ENCODE peak calls at places on chromosomes 4 and X, in six cellular contexts. D is lower lobe of right lung, X is stomach, M is heart right ventricle, I is HepG2, S is dorsolateral prefrontal cortex. Q is an unnamed sample.

GRCh38 chrX:47563801-47564315 is 2.9 kb downstream of the ARAF start:
- DNase-seq in I (no peak), D (no peak), M (no peak), X (no peak), S (no peak), Q (no peak)

GRCh38 chrX:11285661-11286060 is 7.6 kb upstream of the AMELX start:
- DNase-seq in X (no peak), I (no peak), M (no peak), D (no peak), S (no peak), Q (no peak)

GRCh38 chrX:136574548-136574947 is 42.5 kb downstream of the VGLL1 start:
- DNase-seq in S (no peak), M (no peak), D (no peak), I (peak), X (no peak), Q (no peak)

GRCh38 chr4:165738571-165738970 is 134.5 kb upstream of the TLL1 start:
- DNase-seq in X (no peak), D (no peak), I (no peak), S (no peak), M (no peak), Q (no peak)

GRCh38 chrX:94178145-94178790 is 504.3 kb downstream of the FAM133A start:
- DNase-seq in M (no peak), S (no peak), X (no peak), I (no peak), D (no peak), Q (no peak)

GRCh38 chr4:13837228-13837627 is 209.7 kb upstream of the BOD1L1 start:
- DNase-seq in M (no peak), S (no peak), D (no peak), I (no peak), X (no peak), Q (no peak)

GRCh38 chr4:7854697-7855370 is 84.8 kb downstream of the AFAP1 start:
- DNase-seq in I (no peak), D (no peak), S (no peak), X (no peak), M (no peak), Q (peak)

GRCh38 chrX:69705818-69706217 is 89.9 kb downstream of the EDA start:
- DNase-seq in M (no peak), S (no peak), X (no peak), D (no peak), I (no peak), Q (no peak)

GRCh38 chr4:35525192-35525978 is 718.9 kb downstream of the ARAP2 start:
- DNase-seq in S (no peak), X (no peak), D (no peak), M (no peak), I (no peak), Q (no peak)

GRCh38 chrX:33032700-33033099 is 178.6 kb downstream of the DMD start:
- DNase-seq in S (no peak), M (no peak), I (no peak), X (no peak), D (no peak), Q (no peak)

GRCh38 chr4:129344058-129344457 is 248.1 kb downstream of the C4orf33 start:
- DNase-seq in I (peak), X (no peak), M (no peak), D (no peak), S (no peak), Q (no peak)

GRCh38 chr4:167233523-167234387 is 539 bp downstream of the SPOCK3 start:
- DNase-seq in X (no peak), I (no peak), S (peak), D (no peak), M (no peak), Q (no peak)

GRCh38 chr4:72216539-72217277 is 184.9 kb downstream of the NPFFR2 start:
- DNase-seq in X (no peak), M (no peak), I (no peak), S (no peak), D (no peak), Q (no peak)

GRCh38 chrX:123159403-123159802 is 24.7 kb upstream of the GRIA3 start:
- DNase-seq in I (no peak), X (no peak), D (no peak), S (no peak), M (no peak), Q (no peak)

GRCh38 chr4:5753766-5754528 is 42.9 kb downstream of the EVC start:
- DNase-seq in I (no peak), X (no peak), S (no peak), M (no peak), D (no peak), Q (no peak)

GRCh38 chr4:41471672-41472071 is 66.3 kb upstream of the LIMCH1 start:
- DNase-seq in X (no peak), S (no peak), D (no peak), M (no peak), I (no peak), Q (no peak)

GRCh38 chr4:163681208-163681821 is 186.8 kb downstream of the TMA16 start:
- DNase-seq in D (no peak), M (no peak), X (no peak), I (peak), S (no peak), Q (no peak)

GRCh38 chr4:138938371-138938699 is 77.2 kb upstream of the NOCT start:
- DNase-seq in M (no peak), X (no peak), I (peak), D (no peak), S (no peak), Q (no peak)

GRCh38 chr4:119626420-119626819 is 2.2 kb downstream of the PDE5A start:
- DNase-seq in D (no peak), S (no peak), M (no peak), X (no peak), I (no peak), Q (no peak)

GRCh38 chr4:4200624-4201023 is 26.1 kb downstream of the OTOP1 start:
- DNase-seq in X (no peak), I (no peak), D (no peak), S (no peak), M (no peak), Q (no peak)

GRCh38 chrX:153829549-153829798 is 870 bp downstream of the PDZD4 start:
- DNase-seq in M (no peak), S (no peak), I (no peak), X (no peak), D (no peak), Q (no peak)

GRCh38 chrX:153829799-153830631 is at the start of gene PDZD4:
- DNase-seq in M (no peak), I (no peak), S (no peak), X (no peak), D (no peak), Q (no peak)

GRCh38 chrX:153828308-153828707 is 2.0 kb downstream of the PDZD4 start:
- DNase-seq in S (no peak), D (no peak), I (no peak), M (no peak), X (no peak), Q (no peak)

GRCh38 chrX:153827903-153828302 is 2.4 kb downstream of the PDZD4 start:
- DNase-seq in I (no peak), X (no peak), M (no peak), S (no peak), D (no peak), Q (no peak)

DNA sequence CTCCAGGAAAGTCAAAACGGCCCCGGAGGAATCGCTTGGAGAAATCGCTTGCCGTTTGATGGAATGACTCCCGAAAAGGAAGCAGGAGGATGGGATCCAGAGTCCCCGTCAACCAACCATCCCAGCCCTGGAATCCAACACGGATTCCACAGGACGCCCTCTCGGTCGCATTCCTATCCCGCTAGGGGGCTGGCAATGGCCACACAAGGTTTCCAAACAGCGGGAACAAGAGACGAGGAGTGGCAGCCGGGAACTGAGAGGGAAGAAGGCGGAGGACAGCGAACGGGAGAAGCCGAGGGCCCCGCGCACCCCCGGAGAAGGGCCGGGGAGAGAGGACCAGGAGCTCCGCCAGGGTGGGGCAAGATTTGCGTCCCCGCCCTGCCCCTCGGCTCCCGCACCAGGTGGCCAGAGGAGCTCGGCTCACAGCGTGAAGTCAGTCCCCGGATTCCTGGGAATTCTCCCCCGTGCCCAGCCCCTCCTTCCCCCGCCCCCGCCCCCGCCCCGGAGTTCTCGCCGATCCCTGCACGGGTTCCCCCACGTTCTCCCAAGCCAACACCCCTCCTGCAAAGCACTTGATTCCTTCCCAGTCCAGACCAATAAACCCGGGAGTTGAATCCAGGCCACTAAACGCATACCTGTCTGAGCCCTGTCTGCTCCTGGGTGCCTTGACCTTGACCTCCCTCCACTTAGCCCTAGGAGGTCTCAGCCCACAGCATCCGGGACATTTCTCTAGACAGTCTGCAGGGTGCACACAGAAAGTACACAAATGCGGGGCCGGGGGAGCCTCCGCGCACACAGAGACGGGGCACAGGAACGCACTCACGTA is 1.4 kb downstream of the PDZD4 start:
- DNase-seq in D (no peak), S (no peak), X (no peak), M (no peak), I (peak), Q (no peak)
- H3K27ac ChIP-seq in D (no peak), S (no peak), X (no peak), M (peak), I (no peak), Q (no peak)

DNA sequence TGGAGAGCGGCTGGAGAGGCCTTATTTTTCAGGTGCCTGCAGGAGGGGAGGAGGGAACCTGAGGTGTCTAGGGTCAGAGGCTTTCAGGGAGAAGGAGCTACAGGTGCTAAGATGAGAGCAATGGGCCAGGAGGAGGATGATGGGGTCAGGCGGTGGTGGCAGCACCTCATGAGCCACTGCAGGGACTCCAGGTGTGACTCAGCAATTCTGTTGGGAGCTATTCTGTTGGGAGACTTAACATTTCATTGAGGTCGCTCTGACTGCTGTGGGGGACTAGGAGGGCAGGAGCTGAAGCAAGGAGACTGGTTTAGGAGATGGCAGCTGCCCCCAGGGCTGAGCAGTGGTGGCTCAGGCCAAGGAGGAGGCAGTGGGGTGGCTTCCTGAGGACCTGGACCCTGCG is 65.0 kb downstream of the CLDN34 start:
- DNase-seq in I (no peak), D (no peak), X (no peak), M (no peak), S (no peak), Q (no peak)
- H3K27ac ChIP-seq in I (no peak), D (no peak), X (no peak), M (peak), S (no peak), Q (no peak)

GRCh38 chr4:186039697-186040096 is 29.3 kb upstream of the TLR3 start:
- DNase-seq in D (peak), M (no peak), X (no peak), I (no peak), S (no peak), Q (no peak)

GRCh38 chr4:186040316-186040715 is 28.6 kb upstream of the TLR3 start:
- DNase-seq in S (no peak), M (no peak), X (no peak), D (no peak), I (no peak), Q (no peak)

GRCh38 chr4:186037182-186037581 is 31.8 kb upstream of the TLR3 start:
- DNase-seq in S (no peak), I (no peak), D (no peak), M (no peak), X (no peak), Q (no peak)

GRCh38 chr4:186033027-186033426 is 35.9 kb upstream of the TLR3 start:
- DNase-seq in S (no peak), I (no peak), D (no peak), X (no peak), M (no peak), Q (no peak)

GRCh38 chr4:186037692-186038658 is 31.0 kb upstream of the TLR3 start:
- DNase-seq in I (peak), X (peak), M (no peak), D (no peak), S (peak), Q (no peak)
- H3K27ac ChIP-seq in I (no peak), X (no peak), M (no peak), D (no peak), S (peak), Q (no peak)

GRCh38 chrX:71183341-71183740 is 38.7 kb downstream of the NLGN3 start:
- DNase-seq in D (no peak), M (no peak), S (no peak), X (no peak), I (peak), Q (no peak)
- H3K27ac ChIP-seq in D (peak), M (no peak), S (peak), X (no peak), I (peak), Q (no peak)

DNA sequence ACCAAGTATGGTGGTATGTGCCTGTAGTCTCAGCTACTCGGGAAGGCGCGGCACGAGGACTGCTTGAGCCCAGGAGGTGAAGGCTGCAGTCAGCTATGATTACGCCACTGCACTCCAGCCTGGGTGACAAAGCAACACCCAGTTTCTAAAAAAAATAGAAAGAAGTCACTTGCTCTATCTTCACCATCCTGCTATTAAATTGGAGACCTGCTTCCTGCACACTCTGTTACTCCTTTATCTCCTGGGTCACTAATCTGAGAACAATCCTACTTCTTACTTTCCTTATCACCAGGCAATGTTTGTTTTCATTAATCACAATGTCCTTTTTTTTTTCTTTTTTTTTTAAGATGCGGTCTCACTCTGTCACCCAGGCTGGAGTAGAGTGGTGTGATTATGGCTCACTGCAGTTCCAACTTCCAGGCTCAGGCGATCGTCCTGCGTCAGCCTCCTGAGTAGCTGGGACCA is 16.2 kb downstream of the PRKX start:
- DNase-seq in I (no peak), X (no peak), M (no peak), S (no peak), D (no peak), Q (no peak)
- H3K27ac ChIP-seq in I (no peak), X (no peak), M (peak), S (peak), D (no peak), Q (no peak)

DNA sequence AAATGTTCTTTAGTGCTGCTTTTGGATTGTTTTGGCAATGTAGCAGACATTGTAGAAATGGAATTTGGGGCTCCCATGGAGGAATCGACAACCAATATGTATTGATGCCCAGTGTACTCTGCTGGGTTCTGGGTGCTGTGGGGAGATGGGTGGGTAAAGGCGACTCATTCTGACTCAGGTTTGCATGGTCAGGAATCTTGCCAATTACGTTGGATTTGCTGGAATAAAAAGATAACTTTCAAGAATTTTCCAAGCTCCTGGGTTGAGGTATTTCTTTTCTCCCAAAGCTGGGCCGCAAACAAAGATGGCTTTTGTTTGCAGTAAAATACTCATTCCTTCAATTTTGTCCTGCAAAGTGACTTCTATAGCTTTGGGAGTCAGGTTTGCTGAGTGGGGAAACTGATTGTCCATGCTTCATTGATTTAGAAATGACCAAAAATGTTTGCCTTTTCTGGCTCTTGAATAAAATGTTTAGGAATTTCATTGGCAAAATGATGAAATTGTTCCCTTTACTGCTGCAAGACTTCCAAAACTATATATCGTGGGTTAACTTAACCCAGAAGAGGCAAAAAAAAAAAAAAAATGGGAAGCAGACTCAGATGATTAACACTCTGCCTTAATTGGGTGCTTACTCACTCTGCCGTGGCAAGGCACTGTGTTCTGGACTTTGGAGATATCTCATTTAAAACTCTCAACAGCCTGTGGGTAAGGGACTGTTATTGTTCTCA is 57.0 kb downstream of the RTL9 start:
- DNase-seq in X (no peak), I (no peak), S (no peak), D (no peak), M (no peak), Q (no peak)
- H3K27ac ChIP-seq in X (no peak), I (no peak), S (no peak), D (no peak), M (no peak), Q (no peak)

GRCh38 chr4:85808104-85808503 is 333.2 kb downstream of the ARHGAP24 start:
- DNase-seq in X (no peak), S (no peak), M (no peak), D (no peak), I (no peak), Q (no peak)
- H3K27ac ChIP-seq in X (no peak), S (no peak), M (peak), D (no peak), I (no peak), Q (no peak)

DNA sequence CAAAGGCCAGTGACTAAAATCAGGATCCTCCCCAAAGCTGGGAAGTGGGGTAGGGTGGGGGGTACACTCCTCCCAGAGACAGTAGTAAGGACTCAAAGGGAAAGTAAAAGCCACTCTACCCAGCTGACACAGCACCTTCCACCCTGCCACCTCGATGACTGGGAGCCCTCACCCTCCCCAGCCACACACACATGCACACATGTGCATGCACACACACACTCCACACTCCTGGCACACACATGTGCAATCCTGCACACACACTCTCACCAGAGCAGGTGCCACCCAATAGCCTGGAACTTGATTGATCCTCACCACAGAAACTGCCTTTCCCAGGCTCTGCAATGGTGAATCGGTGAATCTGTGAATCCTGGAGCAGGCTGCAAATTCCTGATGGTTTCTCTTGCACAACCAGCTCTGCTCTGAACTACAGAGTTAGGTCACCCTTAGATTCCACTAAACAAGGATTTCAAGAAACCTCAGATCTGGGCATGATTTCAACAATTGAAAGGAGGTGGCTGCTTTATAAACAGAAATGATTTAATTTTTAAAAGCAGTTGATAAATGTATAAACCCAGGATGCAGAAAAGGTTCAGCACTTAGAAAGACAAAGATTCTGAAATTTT is 21.5 kb downstream of the AMOT start:
- DNase-seq in M (no peak), I (no peak), X (no peak), D (no peak), S (no peak), Q (no peak)
- H3K27ac ChIP-seq in M (no peak), I (no peak), X (no peak), D (no peak), S (peak), Q (no peak)

DNA sequence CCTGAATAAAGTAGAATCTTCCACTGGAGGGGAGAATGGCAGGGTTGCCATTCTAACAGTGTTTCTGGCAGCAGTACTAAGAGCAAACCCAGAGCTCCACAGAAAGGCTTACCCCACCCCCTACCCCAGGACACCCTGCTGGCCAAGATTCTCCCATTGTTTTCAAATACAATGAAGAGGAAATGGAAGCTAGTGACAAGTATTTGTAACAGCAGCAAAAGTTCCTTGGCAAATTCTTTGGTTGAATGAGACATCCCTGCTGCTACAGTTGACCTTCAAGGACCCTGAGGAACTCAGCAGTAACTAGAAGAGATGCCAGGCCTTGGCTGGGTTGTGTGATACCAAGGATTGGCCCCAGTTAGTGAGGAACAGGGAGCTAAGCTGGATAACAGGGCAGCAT is 124.2 kb upstream of the DGKK start:
- DNase-seq in S (no peak), X (no peak), M (no peak), D (no peak), I (no peak), Q (no peak)
- H3K27ac ChIP-seq in S (no peak), X (no peak), M (peak), D (no peak), I (no peak), Q (no peak)

DNA sequence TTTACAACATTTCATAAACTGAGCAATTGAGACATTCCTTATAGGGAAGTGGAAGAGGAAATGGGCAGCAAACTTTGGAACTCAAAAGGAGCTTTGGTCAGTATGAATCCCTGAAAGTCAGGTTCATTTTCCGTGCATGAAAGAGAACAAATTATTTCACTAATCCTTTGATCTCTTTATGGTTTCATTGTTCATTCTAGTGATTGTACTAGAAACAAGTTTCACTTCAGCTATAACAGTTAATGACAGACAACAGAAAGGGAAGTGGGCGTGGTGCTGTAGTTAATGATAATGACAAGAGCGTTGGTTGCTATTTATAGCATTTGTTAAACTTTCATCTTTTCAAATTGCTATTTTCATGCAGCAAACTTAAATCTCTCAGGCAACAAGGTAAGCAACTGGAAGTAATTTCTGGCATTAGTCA is 98.3 kb downstream of the AREG start:
- DNase-seq in M (no peak), I (no peak), X (no peak), S (no peak), D (no peak), Q (no peak)
- H3K27ac ChIP-seq in M (no peak), I (no peak), X (no peak), S (no peak), D (no peak), Q (no peak)